ENCODE peak calls at places on chromosome 3, in four cellular contexts. S, W, U and B are unnamed samples.
A peak's percentile ranks its signal among the peaks of the same experiment; 100 is the strongest.

GRCh38 chr3:136624894-136625815 is 127.0 kb downstream of the STAG1 start:
- DNase-seq in S (no peak), U (peak; percentile 82), W (no peak), B (no peak)

GRCh38 chr3:174243194-174243593 is 615.9 kb upstream of the NAALADL2 start:
- DNase-seq in W (no peak), U (no peak), S (no peak), B (peak; percentile 13)

GRCh38 chr3:188916934-188917391 is 254.8 kb upstream of the TPRG1 start:
- DNase-seq in W (no peak), S (no peak), U (peak; percentile 11), B (no peak)

GRCh38 chr3:186361246-186361611 is 805 bp downstream of the DGKG start:
- DNase-seq in S (no peak), U (no peak), W (no peak), B (no peak)

GRCh38 chr3:99313481-99313880 is 324.9 kb upstream of the COL8A1 start:
- DNase-seq in U (no peak), S (no peak), W (no peak), B (no peak)

GRCh38 chr3:61965770-61966131 is 404.4 kb downstream of the PTPRG start:
- DNase-seq in S (no peak), U (no peak), W (no peak), B (no peak)

GRCh38 chr3:54954516-54954915 is 26.7 kb upstream of the LRTM1 start:
- DNase-seq in W (no peak), S (no peak), U (no peak), B (no peak)

GRCh38 chr3:158696618-158697017 is 24.2 kb upstream of the LXN start:
- DNase-seq in S (no peak), U (no peak), W (no peak), B (no peak)

GRCh38 chr3:124281453-124282316 is 289.8 kb upstream of the ROPN1 start:
- DNase-seq in W (no peak), S (no peak), U (peak; percentile 13), B (peak; percentile 61)

GRCh38 chr3:133592843-133593242 is 19.4 kb downstream of the CDV3 start:
- DNase-seq in U (no peak), W (no peak), S (no peak), B (no peak)

GRCh38 chr3:177641206-177641605 is 443.9 kb upstream of the TBL1XR1 start:
- DNase-seq in U (no peak), S (no peak), W (no peak), B (no peak)

GRCh38 chr3:177646749-177647148 is 449.5 kb upstream of the TBL1XR1 start:
- DNase-seq in U (no peak), S (no peak), W (no peak), B (no peak)

GRCh38 chr3:177642042-177642441 is 444.8 kb upstream of the TBL1XR1 start:
- DNase-seq in W (no peak), U (no peak), S (no peak), B (no peak)

GRCh38 chr3:177640319-177640997 is 443.2 kb upstream of the TBL1XR1 start:
- DNase-seq in S (no peak), W (no peak), U (no peak), B (no peak)

DNA sequence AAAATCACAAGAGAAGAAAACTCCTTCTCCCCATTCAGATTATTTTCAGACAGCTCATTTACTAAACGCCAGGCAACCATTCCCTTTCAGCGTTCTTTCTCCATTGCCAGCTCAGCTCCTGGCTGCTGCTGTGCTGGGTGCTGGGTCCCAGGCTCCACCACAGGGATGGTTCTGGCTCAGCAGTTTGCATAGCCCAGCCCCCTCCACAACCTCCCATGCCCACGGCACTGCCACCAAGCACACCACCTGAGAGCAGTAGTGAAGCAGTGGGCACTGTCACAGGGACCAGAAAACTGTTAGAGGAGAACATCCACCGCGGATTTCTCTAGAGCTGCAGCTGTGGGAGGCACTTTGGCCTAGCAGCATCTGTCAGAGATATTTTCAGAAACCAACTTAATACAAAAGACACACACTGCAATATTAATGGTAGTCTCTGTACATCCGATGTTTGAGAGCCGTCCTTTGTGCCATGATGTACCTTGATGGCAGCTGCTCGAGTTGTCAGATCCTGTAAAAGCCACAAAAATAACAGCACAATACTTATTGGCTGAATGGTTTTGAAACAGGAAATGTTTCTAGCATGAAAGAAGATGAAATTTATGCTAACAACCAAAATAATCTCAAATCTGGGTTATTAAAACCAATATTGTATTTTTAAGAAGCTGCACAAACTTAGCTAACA is 445.3 kb upstream of the TBL1XR1 start:
- DNase-seq in S (no peak), U (no peak), W (no peak), B (no peak)
- H3K27ac ChIP-seq in S (no peak overlapping the region), U (no peak overlapping the region), W (peak overlapping the region; percentile 25), B (no peak overlapping the region)

DNA sequence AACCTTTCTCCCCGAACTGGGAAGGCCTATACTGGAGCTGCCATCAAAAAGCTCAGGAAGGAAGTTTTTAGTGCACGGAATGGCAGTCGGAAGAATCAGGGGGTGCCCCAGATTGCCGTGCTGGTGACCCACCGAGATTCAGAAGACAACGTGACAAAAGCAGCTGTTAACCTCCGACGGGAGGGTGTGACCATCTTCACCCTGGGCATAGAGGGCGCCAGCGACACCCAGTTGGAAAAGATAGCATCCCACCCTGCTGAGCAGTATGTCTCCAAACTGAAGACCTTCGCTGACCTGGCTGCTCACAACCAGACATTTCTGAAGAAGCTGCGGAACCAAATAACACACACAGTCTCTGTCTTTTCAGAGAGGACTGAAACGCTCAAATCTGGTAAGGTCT is 48.2 kb downstream of the COL6A6 start:
- DNase-seq in U (no peak), S (no peak), W (no peak), B (no peak)
- H3K27me3 ChIP-seq in U (no peaks in the 10 kb centered on the region), S (no peaks in the 10 kb centered on the region), W (no peaks in the 10 kb centered on the region), B (peaks cover 15% of the 10 kb centered on the region)

GRCh38 chr3:143482106-143483088 is 362.8 kb downstream of the CHST2 start:
- DNase-seq in S (no peak), W (no peak), U (no peak), B (no peak)
- H3K27ac ChIP-seq in S (no peak overlapping the region), W (peak overlapping the region; percentile 71), U (no peak overlapping the region), B (no peak overlapping the region)

GRCh38 chr3:147371771-147372340 is 34.5 kb downstream of the ZIC4 start:
- DNase-seq in W (no peak), U (no peak), S (no peak), B (no peak)
- H3K27me3 ChIP-seq in W (no peaks in the 10 kb centered on the region), U (peaks cover 12% of the 10 kb centered on the region), S (peaks cover 81% of the 10 kb centered on the region), B (no peaks in the 10 kb centered on the region)

GRCh38 chr3:134810850-134811249 is 15.8 kb downstream of the EPHB1 start:
- DNase-seq in S (no peak), U (no peak), W (no peak), B (no peak)

GRCh38 chr3:134816623-134817022 is 21.6 kb downstream of the EPHB1 start:
- DNase-seq in S (no peak), U (no peak), W (no peak), B (no peak)

GRCh38 chr3:134817297-134817696 is 22.2 kb downstream of the EPHB1 start:
- DNase-seq in S (no peak), U (no peak), W (no peak), B (no peak)

GRCh38 chr3:134810052-134810435 is 15.0 kb downstream of the EPHB1 start:
- DNase-seq in W (no peak), U (no peak), S (no peak), B (no peak)

DNA sequence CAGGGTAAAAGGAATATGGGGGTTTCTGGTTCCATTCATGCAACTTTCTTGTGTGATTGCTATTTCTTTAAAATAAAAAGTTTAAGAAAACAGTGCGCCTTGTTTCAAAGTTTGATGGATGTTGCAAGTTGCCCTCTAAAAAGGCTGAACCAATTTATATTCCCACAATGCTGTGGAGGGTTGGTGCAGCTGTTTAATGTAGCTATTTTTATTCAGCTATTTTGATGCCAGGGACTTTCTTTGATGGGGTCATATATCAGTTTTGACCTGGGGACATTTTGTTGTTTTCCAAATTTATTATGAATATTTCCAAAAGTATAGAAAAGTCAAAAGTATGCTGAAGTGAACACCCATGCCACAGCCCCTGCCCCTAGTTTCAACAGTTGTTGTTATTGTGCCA is 20.5 kb downstream of the EPHB1 start:
- DNase-seq in S (no peak), U (no peak), W (no peak), B (no peak)
- H3K27ac ChIP-seq in S (no peak overlapping the region), U (no peak overlapping the region), W (no peak overlapping the region), B (no peak overlapping the region)